ENCODE peak calls at places on chromosomes 5 and 9, in ten cellular contexts. F is T-helper 1 cell, O is mucosa of gallbladder, C is coronary artery, U is Peyer's patch, T is D341Med, R is esophagus squamous epithelium, Q is thoracic aorta, Z is NCI-H748 treated with DMSO at 0.1 percent for 48 hours, A is GM19239. D is an unnamed sample.

GRCh38 chr9:27888661-27889295 is 315.5 kb upstream of the C9orf72 start:
- DNase-seq in A (peak), O (no peak), C (no peak), U (peak), Z (no peak), F (no peak), Q (no peak), T (peak), R (no peak), D (peak)

GRCh38 chr9:102779341-102779740 is 215.8 kb upstream of the CYLC2 start:
- DNase-seq in O (no peak), F (no peak), R (no peak), U (no peak), A (no peak), Q (no peak), T (no peak), C (no peak), Z (no peak), D (no peak)

GRCh38 chr5:43193952-43194321 is 1.9 kb downstream of the NIM1K start:
- DNase-seq in C (no peak), A (no peak), O (no peak), Q (no peak), Z (no peak), U (no peak), T (no peak), F (no peak), R (no peak), D (no peak)

GRCh38 chr5:140602165-140602564 is 30.8 kb downstream of the CD14 start:
- DNase-seq in A (no peak), T (no peak), Q (no peak), F (no peak), U (no peak), Z (no peak), R (no peak), C (no peak), O (no peak), D (no peak)

GRCh38 chr5:16552666-16553343 is 64.0 kb downstream of the RETREG1 start:
- DNase-seq in F (peak), Z (peak), C (no peak), Q (peak), R (no peak), A (peak), O (peak), T (peak), U (peak), D (no peak)

GRCh38 chr5:313265-313664 is 8.2 kb upstream of the AHRR start:
- DNase-seq in T (no peak), F (no peak), R (no peak), A (no peak), Z (no peak), Q (no peak), U (no peak), O (no peak), C (no peak), D (no peak)

GRCh38 chr5:173746050-173746449 is 129.6 kb upstream of the BOD1 start:
- DNase-seq in Q (no peak), A (no peak), C (no peak), Z (no peak), T (no peak), O (no peak), U (no peak), R (no peak), F (no peak), D (no peak)

GRCh38 chr5:168104811-168105481 is 186.5 kb upstream of the WWC1 start:
- DNase-seq in A (no peak), Q (no peak), O (no peak), F (no peak), T (no peak), C (no peak), Z (no peak), U (no peak), R (no peak), D (no peak)

GRCh38 chr5:37786855-37787254 is 53.0 kb downstream of the GDNF start:
- DNase-seq in U (no peak), F (no peak), R (no peak), Z (no peak), Q (no peak), O (no peak), T (no peak), C (no peak), A (no peak), D (no peak)

GRCh38 chr5:57715296-57715695 is 232.7 kb upstream of the ACTBL2 start:
- DNase-seq in R (no peak), U (no peak), C (no peak), F (no peak), Z (no peak), A (no peak), O (no peak), Q (no peak), T (no peak), D (no peak)

GRCh38 chr9:116262421-116262820 is 108.8 kb downstream of the PAPPA start:
- DNase-seq in T (no peak), C (no peak), R (no peak), O (no peak), A (no peak), Z (no peak), F (no peak), Q (no peak), U (no peak), D (no peak)

GRCh38 chr9:4417578-4418325 is 72.5 kb upstream of the SLC1A1 start:
- DNase-seq in C (no peak), T (no peak), R (no peak), Q (no peak), A (no peak), Z (no peak), U (no peak), O (no peak), F (no peak), D (no peak)

GRCh38 chr9:27395484-27395921 is 98.6 kb upstream of the EQTN start:
- DNase-seq in R (no peak), F (no peak), Z (no peak), U (no peak), O (no peak), C (no peak), Q (no peak), A (no peak), T (no peak), D (no peak)

GRCh38 chr5:135213034-135213386 is 179.0 kb upstream of the PITX1 start:
- DNase-seq in T (peak), A (no peak), Q (no peak), O (no peak), R (no peak), U (no peak), C (no peak), Z (no peak), F (no peak), D (no peak)

GRCh38 chr9:17906204-17906840 is 327.5 kb downstream of the SH3GL2 start:
- DNase-seq in Z (no peak), T (peak), A (no peak), U (no peak), C (no peak), Q (peak), R (no peak), F (no peak), O (no peak), D (peak)

GRCh38 chr5:149141224-149141956 is at the start of gene ABLIM3:
- DNase-seq in A (peak), C (peak), Q (no peak), O (peak), R (no peak), U (peak), T (peak), Z (peak), F (peak), D (peak)

GRCh38 chr5:126483156-126483555 is 59.9 kb downstream of the GRAMD2B start:
- DNase-seq in U (no peak), T (no peak), O (no peak), Q (no peak), Z (no peak), C (no peak), F (no peak), R (no peak), A (no peak), D (no peak)

GRCh38 chr5:14348142-14348541 is 205.0 kb downstream of the TRIO start:
- DNase-seq in A (no peak), T (no peak), O (no peak), C (no peak), U (no peak), R (no peak), Z (no peak), Q (no peak), F (no peak), D (no peak)

GRCh38 chr9:124495105-124496074 is 11.8 kb downstream of the NR5A1 start:
- DNase-seq in R (no peak), F (no peak), Z (no peak), T (no peak), O (no peak), Q (no peak), A (no peak), U (no peak), C (no peak), D (no peak)

GRCh38 chr9:87119328-87119881 is 172.1 kb upstream of the GAS1 start:
- DNase-seq in R (no peak), Z (no peak), O (peak), F (no peak), T (no peak), U (no peak), C (no peak), Q (no peak), A (no peak), D (no peak)

GRCh38 chr5:95631991-95632675 is 12.2 kb downstream of the GPR150 start:
- DNase-seq in Z (no peak), A (no peak), F (peak), R (no peak), C (no peak), T (no peak), Q (no peak), O (no peak), U (peak), D (no peak)